ENCODE peak calls at places on chromosomes 13 and 19, in seven cellular contexts. O is AG04449, X is foreskin fibroblast, S is IMR-90, I is tibial artery, A is left ventricle myocardium inferior, L is gastrocnemius medialis. R is an unnamed sample.
A peak's percentile ranks its signal among the peaks of the same experiment; 100 is the strongest.

GRCh38 chr13:94329277-94329676 is 150.2 kb downstream of the DCT start:
- DNase-seq in S (peak; percentile 69), A (peak; percentile 22), L (no peak), O (no peak), X (peak; percentile 44), I (no peak), R (no peak)

GRCh38 chr19:34214040-34214439 is 40.3 kb upstream of the GARRE1 start:
- DNase-seq in A (no peak), I (no peak), X (no peak), L (no peak), S (no peak), O (no peak), R (no peak)

GRCh38 chr19:48551437-48552302 is at the start of gene SULT2B1:
- DNase-seq in I (no peak), L (no peak), S (no peak), O (no peak), A (no peak), X (no peak), R (no peak)

GRCh38 chr13:26629260-26629659 is 71.8 kb downstream of the WASF3 start:
- DNase-seq in O (no peak), L (no peak), A (no peak), S (no peak), I (no peak), X (no peak), R (no peak)

GRCh38 chr13:21034602-21035190 is 26.7 kb downstream of the LATS2 start:
- DNase-seq in O (no peak), A (peak; percentile 42), X (no peak), S (no peak), L (no peak), I (no peak), R (no peak)

GRCh38 chr19:3098515-3099346 is 4.6 kb downstream of the GNA11 start:
- DNase-seq in S (peak; percentile 23), O (no peak), I (peak; percentile 90), A (peak; percentile 86), X (peak; percentile 40), L (no peak), R (no peak)

GRCh38 chr19:18013210-18013609 is 5.2 kb downstream of the ARRDC2 start:
- DNase-seq in O (no peak), X (no peak), L (no peak), I (no peak), A (no peak), S (no peak), R (no peak)

GRCh38 chr13:74070065-74070464 is 64.1 kb downstream of the KLF12 start:
- DNase-seq in I (no peak), A (no peak), S (no peak), L (no peak), X (no peak), O (no peak), R (no peak)

GRCh38 chr19:14393303-14393702 is 12.1 kb downstream of the ADGRE5 start:
- DNase-seq in O (no peak), S (no peak), X (no peak), I (no peak), L (no peak), A (no peak), R (no peak)

GRCh38 chr19:11142528-11143171 is 12.9 kb downstream of the SPC24 start:
- DNase-seq in S (peak; percentile 95), L (peak; percentile 56), A (peak; percentile 92), X (peak; percentile 98), I (peak; percentile 97), O (peak; percentile 59), R (peak; percentile 67)

DNA sequence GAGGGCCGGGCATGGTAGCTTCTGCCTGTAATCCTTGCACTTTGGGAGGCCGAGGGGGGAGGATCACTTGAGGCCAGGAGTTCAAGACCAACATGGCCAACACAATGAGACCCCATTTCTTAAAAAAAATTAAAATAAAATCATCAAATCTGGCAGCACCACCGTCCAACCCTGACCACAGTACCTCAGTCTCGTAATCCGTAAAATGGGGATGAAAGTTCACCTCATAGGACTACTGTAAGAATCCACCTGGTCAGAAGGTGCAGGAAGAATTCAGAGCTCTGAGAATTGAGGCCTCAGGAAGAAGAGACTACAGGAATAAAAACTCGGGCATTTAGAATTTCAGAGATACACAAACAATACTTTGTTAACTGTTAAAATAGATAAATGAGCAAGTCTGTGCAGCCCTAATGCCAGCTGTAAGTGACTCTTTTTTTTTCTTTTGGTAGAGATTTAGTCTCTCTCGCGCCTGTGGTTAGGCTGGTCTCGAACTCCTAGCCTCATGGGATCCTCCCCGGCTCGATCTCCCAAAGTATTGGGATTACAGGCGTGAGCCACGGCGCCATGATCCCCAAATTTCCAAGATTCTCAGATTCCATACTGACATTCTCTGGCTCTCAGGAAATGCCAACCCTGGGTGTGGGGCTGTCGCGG is 2.9 kb downstream of the PPP1R13L start:
- DNase-seq in X (no peak), A (no peak), O (no peak), S (no peak), L (no peak), I (no peak), R (no peak)
- TF ChIP-seq CTCF in X (peak; percentile 39), A (no peak), O (no peak), S (no peak), L (no peak), I (peak; percentile 40), R (no peak)

GRCh38 chr19:4365341-4365740 is 22.0 kb downstream of the MPND start:
- DNase-seq in X (no peak), A (no peak), L (no peak), S (no peak), O (no peak), I (peak; percentile 63), R (no peak)
- H3K4me3 ChIP-seq in X (no peak overlapping the region), A (no peak overlapping the region), L (no peak overlapping the region), S (no peak overlapping the region), O (no peak overlapping the region), I (no peak overlapping the region), R (no peak overlapping the region)

DNA sequence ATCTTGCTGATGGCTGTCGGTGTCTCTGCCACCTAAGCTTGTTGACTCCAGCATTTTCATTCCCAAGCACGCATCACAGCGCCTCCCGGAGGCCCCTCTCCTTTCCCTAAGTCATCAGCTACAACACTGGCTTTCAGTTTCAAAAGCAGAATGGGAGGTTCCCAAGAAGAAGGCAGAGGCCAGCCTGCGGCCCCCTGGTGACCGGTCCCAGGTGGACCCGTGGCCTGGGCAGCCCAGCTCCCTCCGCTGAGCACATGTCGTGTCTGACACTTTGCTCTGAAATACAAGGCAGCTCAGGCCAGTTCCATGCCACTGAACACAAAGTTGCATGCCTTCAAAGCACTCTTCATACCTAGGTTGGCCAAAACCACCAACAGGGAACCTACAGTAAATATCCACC is 8.5 kb downstream of the MLLT1 start:
- DNase-seq in L (no peak), S (peak; percentile 43), A (no peak), I (no peak), O (no peak), X (peak; percentile 41), R (no peak)
- TF ChIP-seq CTCF in L (no peak), S (peak; percentile 43), A (peak; percentile 24), I (no peak), O (peak; percentile 1), X (peak; percentile 37), R (peak; percentile 38)

GRCh38 chr13:99977334-99977911 is 4.2 kb upstream of the ZIC2 start:
- DNase-seq in L (no peak), O (no peak), I (no peak), X (no peak), A (no peak), S (no peak), R (no peak)

GRCh38 chr13:99978781-99979452 is 2.7 kb upstream of the ZIC2 start:
- DNase-seq in O (no peak), I (no peak), L (no peak), S (no peak), X (no peak), A (no peak), R (no peak)

GRCh38 chr13:99979453-99980200 is 2.0 kb upstream of the ZIC2 start:
- DNase-seq in L (no peak), S (no peak), A (no peak), X (no peak), I (no peak), O (no peak), R (no peak)

GRCh38 chr13:99976502-99977115 is 5.0 kb upstream of the ZIC2 start:
- DNase-seq in A (no peak), X (no peak), I (no peak), L (no peak), S (no peak), O (no peak), R (no peak)

DNA sequence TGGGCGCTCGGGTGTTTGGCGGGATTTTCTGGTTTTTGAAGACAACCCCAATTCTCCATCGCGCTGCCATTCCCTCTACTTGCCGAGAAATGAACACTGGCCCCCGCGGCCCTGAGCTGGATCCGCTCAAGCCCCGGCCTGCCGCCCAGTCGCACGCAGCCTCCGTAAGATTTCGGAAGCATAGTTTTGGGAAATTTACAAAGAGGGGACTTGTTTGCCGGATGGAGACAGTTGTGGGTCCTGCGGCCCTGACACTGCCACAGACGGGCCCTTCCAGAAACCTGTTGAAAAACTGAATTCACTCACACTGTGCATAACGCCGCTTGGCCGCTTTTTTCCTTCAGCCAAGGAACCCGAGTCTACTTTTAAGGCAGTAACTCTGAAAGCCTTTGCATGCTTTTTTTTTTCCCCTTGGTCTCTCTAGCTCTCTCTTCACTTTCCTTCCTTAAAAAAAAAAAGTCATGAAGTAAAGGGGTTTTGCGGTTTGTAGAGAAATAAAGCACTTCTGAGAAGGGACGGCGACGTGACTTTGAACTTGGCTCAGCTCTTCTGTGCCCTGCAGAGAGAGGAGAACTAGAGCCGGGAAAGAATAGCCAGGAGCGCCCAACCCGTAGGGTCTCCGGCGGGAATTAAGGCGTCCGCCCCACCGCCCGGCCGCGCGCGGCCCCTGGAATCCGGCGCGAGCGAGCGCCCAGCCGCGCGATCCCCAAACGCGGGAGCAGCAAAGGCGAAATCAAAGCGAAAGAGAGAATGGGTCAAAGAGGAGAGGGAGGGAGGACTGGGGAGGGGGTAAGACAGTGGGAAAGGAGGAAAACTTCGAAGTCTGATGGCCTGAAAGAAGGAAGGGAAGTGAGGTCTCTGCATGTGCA is 3.4 kb upstream of the ZIC2 start:
- DNase-seq in A (no peak), I (no peak), X (no peak), L (no peak), O (no peak), S (no peak), R (no peak)
- H3K4me3 ChIP-seq in A (no peak overlapping the region), I (no peak overlapping the region), X (no peak overlapping the region), L (no peak overlapping the region), O (no peak overlapping the region), S (no peak overlapping the region), R (no peak overlapping the region)

GRCh38 chr13:100987993-100988392 is 313.4 kb upstream of the TMTC4 start:
- DNase-seq in X (peak; percentile 42), S (peak; percentile 26), O (peak; percentile 5), A (no peak), I (no peak), L (no peak), R (no peak)
- TF ChIP-seq CTCF in X (peak; percentile 21), S (peak; percentile 50), O (peak; percentile 40), A (no peak), I (no peak), L (no peak), R (peak; percentile 25)

GRCh38 chr19:29524201-29524911 is 1.4 kb upstream of the VSTM2B start:
- DNase-seq in S (no peak), X (no peak), I (no peak), O (no peak), L (no peak), A (peak; percentile 2), R (no peak)
- H3K4me3 ChIP-seq in S (no peak overlapping the region), X (no peak overlapping the region), I (no peak overlapping the region), O (no peak overlapping the region), L (no peak overlapping the region), A (no peak overlapping the region), R (no peak overlapping the region)

GRCh38 chr13:41411536-41411935 is 45.8 kb upstream of the RGCC start:
- DNase-seq in X (peak; percentile 82), O (peak; percentile 10), A (no peak), S (peak; percentile 71), I (no peak), L (no peak), R (peak; percentile 19)
- TF ChIP-seq CTCF in X (peak; percentile 39), O (peak; percentile 37), A (peak; percentile 50), S (peak; percentile 67), I (peak; percentile 18), L (no peak), R (peak; percentile 49)

GRCh38 chr13:83879431-83880171 is 2.7 kb downstream of the SLITRK1 start:
- DNase-seq in I (no peak), O (no peak), S (no peak), L (no peak), X (peak; percentile 22), A (no peak), R (no peak)
- H3K4me3 ChIP-seq in I (peak overlapping the region; percentile 25), O (peak overlapping the region; percentile 65), S (peak overlapping the region; percentile 41), L (no peak overlapping the region), X (peak overlapping the region; percentile 48), A (peak overlapping the region; percentile 17), R (peak overlapping the region; percentile 44)

R was measured in BJ.